ENCODE peak calls at places on chromosome 16, in five cellular contexts. S is WTC11, W is nephron progenitor cell, Q is adrenal gland, I is endodermal cell. D is an unnamed sample.

GRCh38 chr16:19694989-19695388 is 23.0 kb downstream of the KNOP1 start:
- DNase-seq in Q (no peak), I (peak; percentile 63), W (no peak), S (no peak), D (no peak)

GRCh38 chr16:85902366-85903155 is 3.6 kb downstream of the IRF8 start:
- DNase-seq in I (peak; percentile 75), Q (no peak), W (peak; percentile 22), S (no peak), D (peak; percentile 88)

GRCh38 chr16:86609115-86609514 is 30.8 kb downstream of the FOXL1 start:
- DNase-seq in W (no peak), Q (no peak), I (no peak), S (no peak), D (no peak)

GRCh38 chr16:7716924-7717323 is 384.3 kb downstream of the RBFOX1 start:
- DNase-seq in Q (no peak), I (no peak), S (no peak), W (no peak), D (no peak)

GRCh38 chr16:82660966-82661365 is 34.2 kb downstream of the CDH13 start:
- DNase-seq in Q (no peak), S (no peak), W (no peak), I (no peak), D (no peak)

GRCh38 chr16:85231959-85232358 is 119.7 kb upstream of the CIBAR2 start:
- DNase-seq in Q (no peak), S (no peak), I (no peak), W (no peak), D (no peak)

GRCh38 chr16:16062023-16062932 is 112.9 kb downstream of the ABCC1 start:
- DNase-seq in W (no peak), S (peak; percentile 21), I (peak; percentile 67), Q (no peak), D (peak; percentile 49)

GRCh38 chr16:17414421-17414820 is 56.3 kb downstream of the XYLT1 start:
- DNase-seq in S (no peak), Q (no peak), I (no peak), W (no peak), D (peak; percentile 44)

GRCh38 chr16:12503201-12503600 is 300.5 kb downstream of the CPPED1 start:
- DNase-seq in Q (no peak), S (no peak), I (no peak), W (no peak), D (no peak)
- TF ChIP-seq CTCF in Q (no peak), S (no peak), I (no peak), W (no peak), D (no peak)

DNA sequence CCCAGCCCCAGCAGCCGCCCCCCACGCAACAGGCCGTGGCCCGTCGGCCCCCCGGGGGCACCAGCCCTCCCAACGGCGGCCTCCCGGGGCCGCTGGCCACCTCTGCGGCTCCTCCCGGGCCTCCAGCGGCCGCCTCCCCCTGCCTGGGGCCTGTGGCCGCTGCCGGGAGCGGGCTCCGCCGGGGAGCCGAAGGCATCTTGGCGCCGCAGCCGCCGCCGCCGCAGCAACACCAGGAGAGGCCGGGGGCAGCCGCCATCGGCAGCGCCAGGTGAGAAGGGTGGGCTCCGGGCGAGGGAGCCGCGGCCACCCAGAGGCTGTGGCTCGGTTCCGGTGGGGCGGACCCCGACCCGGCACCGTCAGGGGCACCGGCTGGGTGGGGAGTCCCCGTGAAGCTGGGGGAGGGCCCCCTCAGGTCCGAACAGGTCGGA is 506 bp downstream of the ATXN2L start:
- DNase-seq in W (peak; percentile 54), I (no peak), S (peak; percentile 32), Q (no peak), D (no peak)
- TF ChIP-seq CTCF in W (no peak), I (no peak), S (no peak), Q (no peak), D (no peak)

DNA sequence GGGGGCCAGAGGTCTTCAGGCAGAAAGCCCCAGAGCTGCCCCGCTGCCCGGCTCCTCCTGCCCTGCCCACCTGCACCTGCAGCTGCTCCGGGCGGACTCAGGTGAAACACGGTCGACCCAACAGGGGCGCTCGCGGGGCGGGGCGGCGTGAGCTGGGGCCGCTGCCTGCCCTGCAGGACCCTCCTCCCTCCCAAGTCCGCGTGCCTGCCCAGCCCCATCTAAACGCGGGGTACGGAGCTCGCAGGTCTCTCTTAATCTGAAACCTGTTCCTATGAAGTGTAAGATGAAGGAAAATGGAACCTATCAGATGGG is 28.1 kb downstream of the GNPTG start:
- DNase-seq in W (no peak), S (peak; percentile 79), I (peak; percentile 88), Q (no peak), D (no peak)
- TF ChIP-seq CTCF in W (no peak), S (no peak), I (peak; percentile 42), Q (no peak), D (no peak)

GRCh38 chr16:48035142-48035541 is 120.7 kb downstream of the ABCC12 start:
- DNase-seq in I (no peak), S (no peak), Q (no peak), W (no peak), D (no peak)
- TF ChIP-seq CTCF in I (no peak), S (no peak), Q (no peak), W (no peak), D (no peak)

DNA sequence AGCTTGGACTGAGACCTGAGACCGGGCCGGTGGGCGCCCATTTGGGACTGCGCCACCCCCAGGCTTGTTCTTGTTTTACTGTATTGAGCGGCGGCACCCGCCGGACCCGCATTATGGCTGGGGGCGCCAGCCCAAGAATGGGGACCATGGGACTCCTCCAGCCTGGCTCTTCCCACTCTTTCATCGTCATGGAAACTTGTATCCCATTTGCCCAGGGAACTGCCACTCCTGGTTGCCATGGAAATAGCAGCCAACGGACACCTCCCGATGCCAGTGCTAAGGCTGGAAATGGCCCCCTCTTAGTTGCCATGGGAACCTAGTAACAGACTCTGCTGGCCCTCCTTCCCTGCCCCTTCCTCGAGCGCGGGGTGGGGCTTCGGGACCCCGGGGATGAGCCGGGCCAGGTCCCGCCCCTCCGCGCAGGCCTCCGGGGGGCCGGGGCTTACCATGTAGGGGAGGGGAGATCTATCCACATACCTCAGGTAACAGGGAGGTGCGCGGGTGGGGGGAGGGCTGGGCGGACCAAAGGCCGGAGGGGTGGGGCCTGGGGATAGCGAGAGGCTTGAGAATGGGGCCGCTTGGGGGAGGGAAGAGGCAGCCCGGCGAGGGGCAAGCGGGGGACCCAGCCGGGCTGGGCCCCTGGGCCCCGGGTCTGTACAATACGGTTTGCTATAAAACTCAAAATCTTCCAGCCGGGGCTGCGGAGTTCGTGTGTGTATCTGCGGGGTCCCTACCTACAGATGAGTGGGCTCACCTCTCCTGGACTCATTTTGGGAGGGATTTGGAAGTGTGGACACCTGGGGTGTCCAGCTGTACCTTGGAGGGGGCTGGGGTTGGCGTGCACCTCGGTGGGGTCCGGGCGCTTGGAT is 547 bp upstream of the ORAI3 start:
- DNase-seq in I (peak; percentile 100), W (peak; percentile 98), S (peak; percentile 99), Q (peak; percentile 97), D (peak; percentile 66)
- TF ChIP-seq CTCF in I (peak; percentile 23), W (no peak), S (no peak), Q (no peak), D (no peak)

GRCh38 chr16:89695875-89696597 is 5.5 kb downstream of the SPATA2L start:
- DNase-seq in I (peak; percentile 51), W (peak; percentile 16), Q (peak; percentile 33), S (no peak), D (no peak)

GRCh38 chr16:89700100-89700648 is 1.3 kb downstream of the SPATA2L start:
- DNase-seq in W (peak; percentile 99), Q (peak; percentile 100), S (peak; percentile 100), I (peak; percentile 100), D (peak; percentile 97)

GRCh38 chr16:89697161-89697615 is 4.3 kb downstream of the SPATA2L start:
- DNase-seq in S (no peak), I (peak; percentile 47), Q (no peak), W (no peak), D (no peak)

GRCh38 chr16:89696598-89697128 is 4.8 kb downstream of the SPATA2L start:
- DNase-seq in Q (peak; percentile 17), W (no peak), S (no peak), I (peak; percentile 43), D (peak; percentile 75)

DNA sequence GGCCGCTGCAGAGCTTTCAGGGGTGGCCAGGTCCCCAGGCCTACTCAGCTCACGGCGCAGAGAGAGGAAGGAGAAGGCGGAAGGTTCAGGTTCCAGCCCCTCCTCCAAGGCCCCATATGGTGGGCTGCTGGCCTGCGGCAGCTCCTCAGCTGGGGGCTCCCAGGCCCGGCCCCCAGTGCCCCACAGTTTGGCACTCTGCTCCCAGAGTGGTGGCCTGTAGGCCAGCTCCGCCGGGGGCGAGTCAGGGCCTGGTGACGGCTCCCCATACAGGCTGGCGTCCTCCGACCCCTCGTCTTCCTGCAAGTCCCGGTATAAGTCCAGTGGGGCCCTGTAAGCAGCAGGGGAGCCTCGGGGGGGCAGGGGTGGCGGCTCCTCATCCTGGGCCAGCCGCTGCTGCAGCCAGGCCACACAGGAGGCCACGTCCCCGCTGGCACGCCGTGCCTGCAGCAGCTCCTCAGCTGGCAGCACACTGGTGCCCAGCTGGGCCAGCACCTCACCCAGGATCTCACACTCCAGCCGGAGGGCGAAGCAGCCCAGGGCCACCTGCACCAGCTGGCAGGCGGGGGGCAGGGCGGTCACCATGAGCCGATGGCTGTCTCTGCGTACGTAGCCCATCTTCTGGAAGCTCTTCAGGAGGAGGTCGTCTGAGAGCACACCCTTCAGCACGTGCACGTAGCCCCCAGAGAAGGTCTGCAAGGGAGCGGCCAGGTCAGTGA is 3.7 kb downstream of the SPATA2L start:
- DNase-seq in W (no peak), I (peak; percentile 52), S (no peak), Q (peak; percentile 49), D (no peak)
- TF ChIP-seq CTCF in W (no peak), I (no peak), S (no peak), Q (no peak), D (no peak)